ENCODE peak calls at places on chromosomes 2 and 18, in six cellular contexts. L is ELR; J is Calu3; Y is CD4-positive, alpha-beta memory T cell; E is skeletal muscle cell; N is mammary epithelial cell. U is an unnamed sample.

GRCh38 chr2:170966648-170967396 is 37.8 kb downstream of the GORASP2 start:
- DNase-seq in E (no peak), L (peak; percentile 47), N (no peak), Y (no peak), J (peak; percentile 21), U (no peak)

GRCh38 chr2:20483496-20483895 is 36.6 kb downstream of the RHOB start:
- DNase-seq in N (no peak), J (no peak), L (no peak), Y (no peak), E (no peak), U (no peak)

GRCh38 chr2:9029721-9030120 is 26.2 kb upstream of the MBOAT2 start:
- DNase-seq in J (no peak), E (no peak), Y (no peak), L (no peak), N (no peak), U (no peak)

GRCh38 chr2:19807346-19807745 is 94.4 kb downstream of the TTC32 start:
- DNase-seq in J (no peak), Y (no peak), L (no peak), E (no peak), N (no peak), U (no peak)

GRCh38 chr2:176879596-176879995 is 333.0 kb upstream of the HNRNPA3 start:
- DNase-seq in Y (no peak), J (no peak), E (no peak), L (no peak), N (no peak), U (no peak)

GRCh38 chr2:216216951-216217903 is 108.1 kb downstream of the XRCC5 start:
- DNase-seq in L (peak; percentile 90), E (no peak), Y (no peak), N (peak; percentile 57), J (no peak), U (peak; percentile 95)

GRCh38 chr2:237486819-237487448 is at the start of gene MLPH:
- DNase-seq in E (no peak), L (peak; percentile 79), N (peak; percentile 69), J (peak; percentile 77), Y (no peak), U (no peak)

GRCh38 chr2:222730346-222731065 is 59.0 kb downstream of the MOGAT1 start:
- DNase-seq in E (no peak), Y (no peak), J (no peak), L (no peak), N (no peak), U (no peak)

GRCh38 chr2:8872821-8873432 is 35.5 kb upstream of the KIDINS220 start:
- DNase-seq in L (peak; percentile 71), N (peak; percentile 37), E (peak; percentile 16), J (peak; percentile 11), Y (peak; percentile 11), U (peak; percentile 42)

GRCh38 chr18:60537074-60537473 is 164.5 kb upstream of the MC4R start:
- DNase-seq in Y (no peak), J (no peak), L (no peak), E (no peak), N (no peak), U (no peak)

GRCh38 chr2:130951018-130951417 is 114.3 kb downstream of the ARHGEF4 start:
- DNase-seq in N (no peak), J (no peak), E (no peak), Y (no peak), L (no peak), U (no peak)

GRCh38 chr2:42182654-42183308 is 13.6 kb downstream of the EML4 start:
- DNase-seq in N (no peak), E (no peak), Y (no peak), L (no peak), J (no peak), U (no peak)

GRCh38 chr2:239374896-239375277 is 25.9 kb downstream of the HDAC4 start:
- DNase-seq in E (no peak), Y (no peak), N (no peak), J (no peak), L (no peak), U (no peak)